ENCODE peak calls at places on chromosomes 13 and 19, in four cellular contexts. One of them, this sample, is unnamed.

GRCh38 chr13:91491980-91492379 is 93.6 kb downstream of the GPC5 start:
- DNase-seq in GM12878: no peak
- DNase-seq in H1: no peak
- DNase-seq in HepG2: no peak
- DNase-seq in this sample: no peak

GRCh38 chr19:12665646-12666304 is 767 bp downstream of the MAN2B1 start:
- DNase-seq in GM12878: no peak
- DNase-seq in H1: no peak
- DNase-seq in HepG2: no peak
- DNase-seq in this sample: no peak

GRCh38 chr13:84405286-84405685 is 523.0 kb upstream of the SLITRK1 start:
- DNase-seq in H1: no peak
- DNase-seq in GM12878: no peak
- DNase-seq in HepG2: no peak
- DNase-seq in this sample: no peak

GRCh38 chr19:41872775-41873647 is 4.1 kb upstream of the CD79A start:
- DNase-seq in GM12878: no peak
- DNase-seq in HepG2: peak
- DNase-seq in H1: peak
- DNase-seq in this sample: peak

GRCh38 chr19:40312533-40312932 is 27.4 kb upstream of the AKT2 start:
- DNase-seq in GM12878: no peak
- DNase-seq in HepG2: no peak
- DNase-seq in H1: no peak
- DNase-seq in this sample: no peak

GRCh38 chr13:26914148-26914547 is 153.6 kb upstream of the GPR12 start:
- DNase-seq in HepG2: no peak
- DNase-seq in GM12878: no peak
- DNase-seq in H1: no peak
- DNase-seq in this sample: no peak

GRCh38 chr19:18320865-18321728 is 1.8 kb downstream of the LSM4 start:
- DNase-seq in GM12878: no peak
- DNase-seq in H1: no peak
- DNase-seq in HepG2: no peak
- DNase-seq in this sample: no peak

GRCh38 chr13:50340146-50340545 is 324.9 kb downstream of the KCNRG start:
- DNase-seq in GM12878: no peak
- DNase-seq in H1: no peak
- DNase-seq in HepG2: no peak
- DNase-seq in this sample: no peak

GRCh38 chr13:52845766-52846566 is 2.5 kb downstream of the PCDH8 start:
- DNase-seq in GM12878: no peak
- DNase-seq in H1: peak
- DNase-seq in HepG2: no peak
- DNase-seq in this sample: peak

GRCh38 chr19:41205995-41206394 is 13.0 kb downstream of the CYP2S1 start:
- DNase-seq in GM12878: no peak
- DNase-seq in HepG2: no peak
- DNase-seq in H1: no peak
- DNase-seq in this sample: no peak

GRCh38 chr13:39415403-39415802 is 187.6 kb downstream of the LHFPL6 start:
- DNase-seq in H1: no peak
- DNase-seq in HepG2: no peak
- DNase-seq in GM12878: no peak
- DNase-seq in this sample: peak

GRCh38 chr13:38350114-38350617 is 515 bp downstream of the UFM1 start:
- DNase-seq in GM12878: no peak
- DNase-seq in H1: peak
- DNase-seq in HepG2: peak
- DNase-seq in this sample: peak

GRCh38 chr19:10270180-10270615 is 722 bp upstream of the ICAM1 start:
- DNase-seq in H1: peak
- DNase-seq in GM12878: no peak
- DNase-seq in HepG2: no peak
- DNase-seq in this sample: no peak
- TF ChIP-seq SUZ12 in H1: peak
- TF ChIP-seq SUZ12 in GM12878: no peak
- TF ChIP-seq SUZ12 in HepG2: no peak
- TF ChIP-seq SUZ12 in this sample: no peak

DNA sequence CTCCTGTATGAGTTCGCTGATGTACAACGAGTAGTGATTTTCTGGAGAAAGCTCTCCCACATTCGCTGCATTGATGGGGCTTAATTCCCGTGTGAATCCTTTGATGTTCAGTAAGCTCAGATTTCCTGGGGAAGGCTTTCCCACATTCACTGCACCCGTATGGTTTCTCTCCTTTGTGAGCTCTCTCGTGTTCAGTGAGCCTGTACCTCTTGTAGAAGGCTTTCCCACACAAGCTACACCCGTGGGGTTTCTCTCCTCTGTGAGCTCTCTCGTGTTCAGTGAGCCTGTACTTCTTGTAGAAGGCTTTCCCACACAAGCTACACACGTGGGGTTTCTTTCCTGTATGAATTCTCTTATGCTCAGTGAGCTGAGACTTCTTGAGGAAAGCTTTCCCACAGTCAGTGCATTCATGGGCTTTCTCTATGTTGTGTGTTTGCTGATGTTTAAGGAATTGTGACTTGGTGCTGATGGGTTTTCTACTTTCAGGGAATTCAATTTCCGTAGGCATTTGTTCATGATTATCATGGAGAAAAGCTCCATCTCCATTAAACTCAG is 3.5 kb upstream of the ZNF577 start:
- DNase-seq in H1: no peak
- DNase-seq in GM12878: no peak
- DNase-seq in HepG2: no peak
- DNase-seq in this sample: no peak
- TF ChIP-seq SP1 in H1: no peak
- TF ChIP-seq SP1 in GM12878: no peak
- TF ChIP-seq SP1 in HepG2: no peak
- TF ChIP-seq SP1 in this sample: no peak

DNA sequence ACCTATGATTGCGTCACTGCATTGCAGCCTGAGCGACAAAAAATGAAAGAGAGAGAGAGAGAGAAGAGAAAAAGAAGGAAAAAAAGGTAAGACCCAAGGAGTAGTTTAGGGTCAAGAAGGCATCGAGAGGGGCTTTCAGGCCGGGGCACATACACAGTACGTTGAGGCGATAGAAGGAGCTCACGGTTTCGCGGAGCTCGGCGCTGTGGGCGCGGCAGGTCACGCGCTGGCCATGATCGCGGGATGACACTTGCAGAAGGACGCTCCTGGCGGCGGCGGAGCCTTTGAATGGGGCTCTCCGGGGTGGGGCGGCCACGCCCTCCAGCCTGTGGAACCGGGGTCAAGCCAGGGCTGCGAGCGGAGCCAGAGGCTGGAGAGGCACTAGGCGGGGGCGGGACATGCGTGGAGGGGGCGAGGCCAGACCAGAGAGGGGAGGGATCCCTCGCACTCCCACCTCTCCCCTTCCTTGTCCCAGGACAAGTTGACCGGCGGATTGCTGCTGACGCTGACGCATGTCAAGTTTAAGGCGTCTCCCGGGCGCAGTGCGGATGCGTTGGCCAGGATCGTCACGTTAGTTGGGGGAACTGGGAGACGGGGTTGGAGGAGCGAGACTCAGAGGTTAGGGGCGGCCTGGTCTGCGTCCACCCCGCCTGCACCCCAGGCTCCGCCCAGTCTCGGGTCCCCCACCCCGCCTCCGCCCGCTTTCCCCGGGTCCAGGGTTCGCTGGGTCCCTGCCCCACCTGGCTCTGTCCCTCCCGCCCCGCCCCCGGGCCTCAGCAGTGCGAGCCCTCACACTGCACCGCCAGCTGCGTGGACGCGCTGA is 6.9 kb downstream of the NPHS1 start:
- DNase-seq in H1: peak
- DNase-seq in GM12878: no peak
- DNase-seq in HepG2: peak
- DNase-seq in this sample: no peak
- TF ChIP-seq SUZ12 in H1: peak
- TF ChIP-seq SUZ12 in GM12878: no peak
- TF ChIP-seq SUZ12 in HepG2: no peak
- TF ChIP-seq SUZ12 in this sample: no peak

GRCh38 chr13:47294691-47295090 is 397.8 kb upstream of the HTR2A start:
- DNase-seq in HepG2: no peak
- DNase-seq in GM12878: no peak
- DNase-seq in H1: no peak
- DNase-seq in this sample: no peak

GRCh38 chr13:47287291-47287751 is 390.5 kb upstream of the HTR2A start:
- DNase-seq in GM12878: no peak
- DNase-seq in HepG2: no peak
- DNase-seq in H1: no peak
- DNase-seq in this sample: no peak

GRCh38 chr13:47288546-47288945 is 391.7 kb upstream of the HTR2A start:
- DNase-seq in GM12878: no peak
- DNase-seq in HepG2: no peak
- DNase-seq in H1: no peak
- DNase-seq in this sample: no peak

GRCh38 chr13:47291116-47291656 is 394.3 kb upstream of the HTR2A start:
- DNase-seq in HepG2: no peak
- DNase-seq in H1: no peak
- DNase-seq in GM12878: no peak
- DNase-seq in this sample: no peak

DNA sequence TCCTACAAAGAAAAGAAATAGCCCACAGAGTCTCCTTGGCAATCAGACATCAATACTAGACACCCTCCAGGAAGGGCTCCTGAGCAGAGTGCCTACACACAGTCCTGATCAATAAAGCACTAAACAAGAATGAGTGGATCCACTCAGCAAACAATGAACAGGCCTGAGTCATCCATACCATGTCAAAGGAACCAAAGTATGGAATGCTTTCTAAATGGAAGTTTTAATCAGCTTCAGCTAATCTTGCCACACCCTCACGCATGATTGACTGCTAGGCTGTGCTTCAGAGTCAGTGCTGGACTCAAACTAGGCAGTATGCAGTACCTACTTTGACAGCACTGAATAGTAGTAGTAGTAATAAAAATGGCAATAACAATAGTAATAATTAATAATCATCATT is 392.7 kb upstream of the HTR2A start:
- DNase-seq in GM12878: no peak
- DNase-seq in HepG2: peak
- DNase-seq in H1: no peak
- DNase-seq in this sample: no peak
- TF ChIP-seq SP1 in GM12878: no peak
- TF ChIP-seq SP1 in HepG2: no peak
- TF ChIP-seq SP1 in H1: no peak
- TF ChIP-seq SP1 in this sample: no peak

GRCh38 chr13:76292726-76293125 is 593.5 kb downstream of the KCTD12 start:
- DNase-seq in H1: no peak
- DNase-seq in GM12878: no peak
- DNase-seq in HepG2: no peak
- DNase-seq in this sample: no peak

GRCh38 chr13:76292031-76292430 is 594.2 kb downstream of the KCTD12 start:
- DNase-seq in HepG2: no peak
- DNase-seq in GM12878: no peak
- DNase-seq in H1: no peak
- DNase-seq in this sample: no peak

GRCh38 chr13:76296751-76297150 is 589.5 kb downstream of the KCTD12 start:
- DNase-seq in H1: no peak
- DNase-seq in GM12878: no peak
- DNase-seq in HepG2: no peak
- DNase-seq in this sample: no peak

GRCh38 chr13:76293751-76294150 is 592.5 kb downstream of the KCTD12 start:
- DNase-seq in GM12878: no peak
- DNase-seq in HepG2: no peak
- DNase-seq in H1: no peak
- DNase-seq in this sample: no peak

DNA sequence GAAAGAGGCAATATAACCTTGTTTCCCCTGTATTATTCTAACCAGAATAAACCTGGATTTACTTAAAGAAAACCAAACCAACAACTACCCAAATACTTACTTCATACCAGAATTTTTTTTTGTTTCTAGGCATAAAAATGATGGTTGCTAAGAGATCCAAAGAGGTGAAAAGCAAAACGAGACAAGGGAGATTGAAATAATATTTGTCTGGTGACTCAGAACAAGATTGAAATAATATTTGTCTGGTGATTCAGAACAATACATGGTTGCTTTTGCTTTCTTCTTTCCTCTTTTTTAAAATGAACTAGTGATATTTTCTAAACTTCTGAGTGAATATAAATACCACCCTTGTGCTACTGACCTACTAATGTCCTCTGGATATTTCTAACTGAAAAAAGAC is 592.9 kb downstream of the KCTD12 start:
- DNase-seq in GM12878: no peak
- DNase-seq in H1: no peak
- DNase-seq in HepG2: no peak
- DNase-seq in this sample: no peak
- TF ChIP-seq SUZ12 in GM12878: no peak
- TF ChIP-seq SUZ12 in H1: no peak
- TF ChIP-seq SUZ12 in HepG2: no peak
- TF ChIP-seq SUZ12 in this sample: no peak

DNA sequence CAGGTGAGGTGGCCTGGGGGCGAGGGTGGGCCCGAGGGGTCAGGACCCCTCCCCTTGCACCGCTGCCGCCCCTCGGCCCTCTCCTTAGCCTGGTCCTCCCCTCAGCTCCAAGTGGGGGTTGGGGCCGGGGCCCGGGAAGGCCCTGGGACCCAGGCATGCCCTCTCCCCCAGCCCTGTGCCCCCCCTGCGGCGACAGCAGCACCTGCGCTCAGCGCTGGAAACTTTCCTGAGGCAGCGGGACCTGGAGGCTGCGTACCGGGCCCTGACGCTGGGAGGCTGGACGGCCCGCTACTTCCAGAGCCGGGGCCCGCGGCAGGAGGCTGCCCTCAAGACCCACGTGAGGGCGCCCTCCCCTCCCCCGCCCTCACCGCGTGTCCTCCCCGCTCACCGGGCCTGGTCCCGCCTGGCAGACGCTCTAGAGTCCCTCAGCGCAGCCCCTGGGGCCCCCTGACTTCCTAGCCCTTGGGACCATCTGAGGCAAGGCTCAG is 2.4 kb downstream of the KMT5C start:
- DNase-seq in GM12878: no peak
- DNase-seq in H1: no peak
- DNase-seq in HepG2: no peak
- DNase-seq in this sample: no peak
- TF ChIP-seq SP1 in GM12878: no peak
- TF ChIP-seq SP1 in H1: no peak
- TF ChIP-seq SP1 in HepG2: no peak
- TF ChIP-seq SP1 in this sample: no peak

DNA sequence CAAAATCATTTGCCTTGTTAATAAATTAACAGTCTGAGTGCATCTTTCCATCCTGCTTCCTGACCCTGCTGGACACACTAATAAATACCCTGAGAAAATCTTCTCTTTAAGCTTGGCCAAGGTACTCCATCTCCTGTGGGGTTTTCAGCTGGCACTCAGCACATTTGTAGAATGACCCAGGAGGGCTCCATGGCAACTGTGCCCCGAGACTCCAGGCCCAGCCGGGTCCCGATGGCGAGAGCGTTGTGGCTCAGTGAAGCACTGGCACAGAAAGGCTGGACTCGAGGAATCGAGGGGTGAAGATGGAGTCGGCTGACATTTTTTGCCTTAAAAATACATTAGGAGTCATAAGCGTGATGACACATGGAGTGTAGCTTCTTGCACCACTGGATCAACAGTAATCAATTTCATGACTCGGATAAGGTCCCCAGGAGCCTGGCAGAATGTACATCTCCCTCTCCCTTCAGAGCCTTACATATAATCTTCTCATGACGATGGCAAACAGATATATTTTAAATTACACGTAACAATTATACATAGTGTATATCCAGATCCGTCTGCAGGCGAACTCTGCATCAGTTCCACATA is 85.4 kb downstream of the SLC7A1 start:
- DNase-seq in H1: no peak
- DNase-seq in GM12878: no peak
- DNase-seq in HepG2: no peak
- DNase-seq in this sample: no peak
- TF ChIP-seq SUZ12 in H1: no peak
- TF ChIP-seq SUZ12 in GM12878: no peak
- TF ChIP-seq SUZ12 in HepG2: no peak
- TF ChIP-seq SUZ12 in this sample: no peak

This sample was measured in HEK293T.